ENCODE peak calls at places on chromosomes 5 and 9, in six cellular contexts. One of them, this sample, is unnamed.
A peak's percentile ranks its signal among the peaks of the same experiment; 100 is the strongest.

GRCh38 chr5:15796096-15796495 is 296.1 kb downstream of the FBXL7 start:
- DNase-seq in right cardiac atrium: no peak
- DNase-seq in SJCRH30: no peak
- DNase-seq in CD8-positive, alpha-beta memory T cell: no peak
- DNase-seq in naive thymus-derived CD4-positive, alpha-beta T cell: no peak
- DNase-seq in A549: no peak
- DNase-seq in this sample: no peak

GRCh38 chr5:60844429-60844890 is 391 bp upstream of the ELOVL7 start:
- DNase-seq in right cardiac atrium: no peak
- DNase-seq in SJCRH30: peak; percentile 39
- DNase-seq in CD8-positive, alpha-beta memory T cell: no peak
- DNase-seq in naive thymus-derived CD4-positive, alpha-beta T cell: no peak
- DNase-seq in A549: peak; percentile 56
- DNase-seq in this sample: no peak

GRCh38 chr5:161966544-161966943 is 101.0 kb upstream of the GABRG2 start:
- DNase-seq in right cardiac atrium: no peak
- DNase-seq in SJCRH30: peak; percentile 18
- DNase-seq in CD8-positive, alpha-beta memory T cell: no peak
- DNase-seq in naive thymus-derived CD4-positive, alpha-beta T cell: no peak
- DNase-seq in A549: no peak
- DNase-seq in this sample: no peak

GRCh38 chr9:23701291-23701690 is 124.7 kb downstream of the ELAVL2 start:
- DNase-seq in right cardiac atrium: no peak
- DNase-seq in SJCRH30: no peak
- DNase-seq in CD8-positive, alpha-beta memory T cell: no peak
- DNase-seq in naive thymus-derived CD4-positive, alpha-beta T cell: no peak
- DNase-seq in A549: no peak
- DNase-seq in this sample: no peak

GRCh38 chr9:71001780-71002386 is 119.5 kb downstream of the TRPM3 start:
- DNase-seq in right cardiac atrium: no peak
- DNase-seq in SJCRH30: peak; percentile 37
- DNase-seq in CD8-positive, alpha-beta memory T cell: peak; percentile 0
- DNase-seq in naive thymus-derived CD4-positive, alpha-beta T cell: no peak
- DNase-seq in A549: no peak
- DNase-seq in this sample: no peak

GRCh38 chr5:175657593-175658271 is at the start of gene HRH2:
- DNase-seq in right cardiac atrium: peak; percentile 79
- DNase-seq in SJCRH30: no peak
- DNase-seq in CD8-positive, alpha-beta memory T cell: peak; percentile 46
- DNase-seq in naive thymus-derived CD4-positive, alpha-beta T cell: peak; percentile 52
- DNase-seq in A549: peak; percentile 60
- DNase-seq in this sample: peak; percentile 26

GRCh38 chr5:36398137-36398536 is 96.4 kb upstream of the RANBP3L start:
- DNase-seq in right cardiac atrium: no peak
- DNase-seq in SJCRH30: peak; percentile 59
- DNase-seq in CD8-positive, alpha-beta memory T cell: no peak
- DNase-seq in naive thymus-derived CD4-positive, alpha-beta T cell: no peak
- DNase-seq in A549: no peak
- DNase-seq in this sample: no peak

GRCh38 chr5:96588551-96588950 is 73.6 kb upstream of the CAST start:
- DNase-seq in right cardiac atrium: no peak
- DNase-seq in SJCRH30: no peak
- DNase-seq in CD8-positive, alpha-beta memory T cell: no peak
- DNase-seq in naive thymus-derived CD4-positive, alpha-beta T cell: no peak
- DNase-seq in A549: no peak
- DNase-seq in this sample: no peak

GRCh38 chr9:806285-807156 is 35.0 kb upstream of the DMRT1 start:
- DNase-seq in right cardiac atrium: no peak
- DNase-seq in SJCRH30: peak; percentile 60
- DNase-seq in CD8-positive, alpha-beta memory T cell: no peak
- DNase-seq in naive thymus-derived CD4-positive, alpha-beta T cell: no peak
- DNase-seq in A549: peak; percentile 48
- DNase-seq in this sample: no peak

GRCh38 chr9:137070201-137070905 is at the start of gene SAPCD2:
- DNase-seq in right cardiac atrium: peak; percentile 96
- DNase-seq in SJCRH30: peak; percentile 97
- DNase-seq in CD8-positive, alpha-beta memory T cell: peak; percentile 87
- DNase-seq in naive thymus-derived CD4-positive, alpha-beta T cell: peak; percentile 88
- DNase-seq in A549: peak; percentile 86
- DNase-seq in this sample: peak; percentile 80

GRCh38 chr5:121445511-121445910 is 406.2 kb upstream of the FTMT start:
- DNase-seq in right cardiac atrium: no peak
- DNase-seq in SJCRH30: no peak
- DNase-seq in CD8-positive, alpha-beta memory T cell: no peak
- DNase-seq in naive thymus-derived CD4-positive, alpha-beta T cell: no peak
- DNase-seq in A549: no peak
- DNase-seq in this sample: no peak

GRCh38 chr9:126482361-126483044 is 131.2 kb upstream of the LMX1B start:
- DNase-seq in right cardiac atrium: peak; percentile 92
- DNase-seq in SJCRH30: no peak
- DNase-seq in CD8-positive, alpha-beta memory T cell: no peak
- DNase-seq in naive thymus-derived CD4-positive, alpha-beta T cell: no peak
- DNase-seq in A549: no peak
- DNase-seq in this sample: no peak

GRCh38 chr5:146993876-146994530 is 115.4 kb upstream of the PPP2R2B start:
- DNase-seq in right cardiac atrium: no peak
- DNase-seq in SJCRH30: no peak
- DNase-seq in CD8-positive, alpha-beta memory T cell: no peak
- DNase-seq in naive thymus-derived CD4-positive, alpha-beta T cell: no peak
- DNase-seq in A549: no peak
- DNase-seq in this sample: no peak

GRCh38 chr9:128421474-128422010 is 885 bp downstream of the CERCAM start:
- DNase-seq in right cardiac atrium: peak; percentile 81
- DNase-seq in SJCRH30: peak; percentile 54
- DNase-seq in CD8-positive, alpha-beta memory T cell: no peak
- DNase-seq in naive thymus-derived CD4-positive, alpha-beta T cell: no peak
- DNase-seq in A549: no peak
- DNase-seq in this sample: no peak

GRCh38 chr9:135000647-135001245 is 83.0 kb upstream of the FCN1 start:
- DNase-seq in right cardiac atrium: no peak
- DNase-seq in SJCRH30: no peak
- DNase-seq in CD8-positive, alpha-beta memory T cell: no peak
- DNase-seq in naive thymus-derived CD4-positive, alpha-beta T cell: no peak
- DNase-seq in A549: no peak
- DNase-seq in this sample: no peak
- H3K9me3 ChIP-seq in right cardiac atrium: peaks cover 7% of the 10 kb centered on the region
- H3K9me3 ChIP-seq in SJCRH30: peaks cover 6% of the 10 kb centered on the region
- H3K9me3 ChIP-seq in CD8-positive, alpha-beta memory T cell: no peaks in the 10 kb centered on the region
- H3K9me3 ChIP-seq in naive thymus-derived CD4-positive, alpha-beta T cell: no peaks in the 10 kb centered on the region
- H3K9me3 ChIP-seq in A549: peaks cover 52% of the 10 kb centered on the region
- H3K9me3 ChIP-seq in this sample: no peaks in the 10 kb centered on the region

GRCh38 chr9:17398351-17398750 is 180.5 kb upstream of the SH3GL2 start:
- DNase-seq in right cardiac atrium: no peak
- DNase-seq in SJCRH30: no peak
- DNase-seq in CD8-positive, alpha-beta memory T cell: no peak
- DNase-seq in naive thymus-derived CD4-positive, alpha-beta T cell: no peak
- DNase-seq in A549: no peak
- DNase-seq in this sample: no peak

GRCh38 chr9:17402309-17402708 is 176.6 kb upstream of the SH3GL2 start:
- DNase-seq in right cardiac atrium: no peak
- DNase-seq in SJCRH30: peak; percentile 46
- DNase-seq in CD8-positive, alpha-beta memory T cell: no peak
- DNase-seq in naive thymus-derived CD4-positive, alpha-beta T cell: no peak
- DNase-seq in A549: no peak
- DNase-seq in this sample: no peak

GRCh38 chr9:17401858-17402257 is 177.0 kb upstream of the SH3GL2 start:
- DNase-seq in right cardiac atrium: no peak
- DNase-seq in SJCRH30: peak; percentile 8
- DNase-seq in CD8-positive, alpha-beta memory T cell: no peak
- DNase-seq in naive thymus-derived CD4-positive, alpha-beta T cell: no peak
- DNase-seq in A549: no peak
- DNase-seq in this sample: no peak

GRCh38 chr9:17403539-17403938 is 175.3 kb upstream of the SH3GL2 start:
- DNase-seq in right cardiac atrium: no peak
- DNase-seq in SJCRH30: no peak
- DNase-seq in CD8-positive, alpha-beta memory T cell: no peak
- DNase-seq in naive thymus-derived CD4-positive, alpha-beta T cell: no peak
- DNase-seq in A549: no peak
- DNase-seq in this sample: no peak
- H3K9me3 ChIP-seq in right cardiac atrium: no peaks in the 10 kb centered on the region
- H3K9me3 ChIP-seq in SJCRH30: no peaks in the 10 kb centered on the region
- H3K9me3 ChIP-seq in CD8-positive, alpha-beta memory T cell: no peaks in the 10 kb centered on the region
- H3K9me3 ChIP-seq in naive thymus-derived CD4-positive, alpha-beta T cell: no peaks in the 10 kb centered on the region
- H3K9me3 ChIP-seq in A549: no peaks in the 10 kb centered on the region
- H3K9me3 ChIP-seq in this sample: no peaks in the 10 kb centered on the region

DNA sequence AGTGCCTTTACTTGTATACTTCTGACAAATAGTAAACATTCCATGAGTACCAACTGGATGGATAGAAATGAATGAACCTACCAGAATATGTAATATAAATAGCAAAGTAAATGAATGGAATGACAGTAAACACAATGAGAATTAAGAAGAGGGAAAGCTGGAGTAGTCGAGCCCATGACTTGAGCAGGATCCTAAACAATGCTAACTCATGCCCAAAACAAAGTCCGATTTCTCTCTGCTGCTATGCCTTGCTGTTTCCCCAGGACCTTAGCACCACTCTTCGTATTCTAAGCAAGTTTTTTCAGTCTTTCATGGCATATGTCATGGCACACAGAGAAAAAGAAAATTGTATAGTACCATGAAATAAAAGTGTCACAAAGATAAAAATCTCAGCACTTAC is 1.8 kb downstream of the XPA start:
- DNase-seq in right cardiac atrium: no peak
- DNase-seq in SJCRH30: no peak
- DNase-seq in CD8-positive, alpha-beta memory T cell: no peak
- DNase-seq in naive thymus-derived CD4-positive, alpha-beta T cell: no peak
- DNase-seq in A549: no peak
- DNase-seq in this sample: no peak
- H3K9me3 ChIP-seq in right cardiac atrium: no peaks in the 10 kb centered on the region
- H3K9me3 ChIP-seq in SJCRH30: no peaks in the 10 kb centered on the region
- H3K9me3 ChIP-seq in CD8-positive, alpha-beta memory T cell: no peaks in the 10 kb centered on the region
- H3K9me3 ChIP-seq in naive thymus-derived CD4-positive, alpha-beta T cell: no peaks in the 10 kb centered on the region
- H3K9me3 ChIP-seq in A549: no peaks in the 10 kb centered on the region
- H3K9me3 ChIP-seq in this sample: no peaks in the 10 kb centered on the region

DNA sequence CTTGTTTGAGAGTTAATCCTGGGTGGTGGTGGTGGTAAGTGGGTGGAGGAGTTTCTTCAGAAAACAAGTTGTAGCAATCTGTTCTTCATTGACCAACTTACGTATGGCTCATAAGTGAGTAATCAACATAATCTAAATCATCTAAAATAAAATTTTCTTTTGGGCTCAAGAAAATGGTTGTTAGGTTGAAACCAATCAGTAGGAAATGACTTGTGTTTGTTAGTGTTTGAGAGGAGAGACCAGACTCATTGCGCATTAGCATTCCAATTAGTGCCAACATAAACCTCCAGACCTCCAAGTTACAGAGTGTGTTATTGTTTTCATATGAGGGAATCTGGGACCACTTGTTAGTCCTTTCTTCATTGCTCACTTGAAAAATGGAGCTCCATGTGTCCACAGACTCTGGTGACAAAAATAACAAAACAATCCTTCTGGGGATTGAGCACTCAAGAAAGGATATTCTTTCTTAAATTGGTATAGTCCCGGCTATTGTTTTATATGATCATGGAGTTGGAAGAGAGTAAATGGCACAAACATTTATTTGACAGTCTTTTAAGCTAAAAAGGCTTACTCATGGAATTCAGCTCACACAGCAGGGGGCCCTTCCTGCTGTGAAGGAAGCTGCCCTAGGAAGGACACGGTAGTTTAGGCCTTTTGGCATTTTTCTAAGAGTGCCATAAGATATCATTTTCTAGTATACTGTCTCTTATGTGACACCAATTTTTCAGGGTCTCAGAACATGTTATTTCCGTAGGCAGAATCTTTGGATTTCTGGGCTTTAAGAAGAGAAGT is 441.1 kb downstream of the EBF1 start:
- DNase-seq in right cardiac atrium: no peak
- DNase-seq in SJCRH30: peak; percentile 69
- DNase-seq in CD8-positive, alpha-beta memory T cell: no peak
- DNase-seq in naive thymus-derived CD4-positive, alpha-beta T cell: no peak
- DNase-seq in A549: no peak
- DNase-seq in this sample: no peak
- H3K9me3 ChIP-seq in right cardiac atrium: no peaks in the 10 kb centered on the region
- H3K9me3 ChIP-seq in SJCRH30: peaks cover 16% of the 10 kb centered on the region
- H3K9me3 ChIP-seq in CD8-positive, alpha-beta memory T cell: no peaks in the 10 kb centered on the region
- H3K9me3 ChIP-seq in naive thymus-derived CD4-positive, alpha-beta T cell: no peaks in the 10 kb centered on the region
- H3K9me3 ChIP-seq in A549: no peaks in the 10 kb centered on the region
- H3K9me3 ChIP-seq in this sample: no peaks in the 10 kb centered on the region

GRCh38 chr9:99590879-99591278 is 230.8 kb upstream of the NR4A3 start:
- DNase-seq in right cardiac atrium: no peak
- DNase-seq in SJCRH30: no peak
- DNase-seq in CD8-positive, alpha-beta memory T cell: no peak
- DNase-seq in naive thymus-derived CD4-positive, alpha-beta T cell: no peak
- DNase-seq in A549: no peak
- DNase-seq in this sample: no peak

GRCh38 chr9:99591770-99592169 is 229.9 kb upstream of the NR4A3 start:
- DNase-seq in right cardiac atrium: no peak
- DNase-seq in SJCRH30: no peak
- DNase-seq in CD8-positive, alpha-beta memory T cell: no peak
- DNase-seq in naive thymus-derived CD4-positive, alpha-beta T cell: no peak
- DNase-seq in A549: no peak
- DNase-seq in this sample: no peak

GRCh38 chr9:99593621-99594020 is 228.1 kb upstream of the NR4A3 start:
- DNase-seq in right cardiac atrium: no peak
- DNase-seq in SJCRH30: peak; percentile 15
- DNase-seq in CD8-positive, alpha-beta memory T cell: no peak
- DNase-seq in naive thymus-derived CD4-positive, alpha-beta T cell: no peak
- DNase-seq in A549: no peak
- DNase-seq in this sample: no peak

GRCh38 chr9:99594056-99594780 is 227.5 kb upstream of the NR4A3 start:
- DNase-seq in right cardiac atrium: no peak
- DNase-seq in SJCRH30: peak; percentile 65
- DNase-seq in CD8-positive, alpha-beta memory T cell: no peak
- DNase-seq in naive thymus-derived CD4-positive, alpha-beta T cell: no peak
- DNase-seq in A549: no peak
- DNase-seq in this sample: no peak

DNA sequence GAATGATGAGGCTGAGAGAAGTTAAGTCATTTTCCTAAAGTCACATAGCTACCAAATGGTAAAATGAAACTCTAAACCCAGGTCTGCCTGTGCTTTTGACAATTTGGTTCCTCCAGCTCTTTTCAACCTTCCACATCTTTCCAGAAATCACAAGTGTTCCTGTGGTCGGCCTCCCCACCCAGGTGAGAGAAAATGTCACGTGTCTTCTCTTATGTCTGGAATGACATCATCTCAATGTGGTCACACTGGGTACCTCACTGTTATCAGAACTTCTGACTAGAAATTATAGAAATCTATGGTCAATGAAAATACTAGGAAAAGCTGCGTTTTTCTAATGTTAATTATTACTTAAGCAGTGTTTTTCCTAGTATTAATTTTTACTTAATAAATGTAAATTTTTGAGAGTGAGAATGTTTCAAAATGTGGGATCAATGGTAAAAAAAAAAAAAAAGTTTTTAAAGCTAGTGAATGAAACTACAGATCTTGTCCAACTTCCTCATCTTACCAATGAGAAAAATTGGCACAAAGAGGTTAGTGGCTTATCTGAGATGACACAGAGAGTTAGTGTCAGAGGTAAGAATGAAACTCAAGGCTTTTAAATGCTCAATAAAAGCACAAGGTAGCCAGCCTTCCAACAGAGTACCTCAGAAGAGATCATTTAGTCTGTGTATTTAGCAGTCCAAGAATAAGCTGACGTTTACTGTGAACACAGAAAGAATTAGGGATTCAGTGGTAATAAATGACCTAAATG is 228.7 kb upstream of the NR4A3 start:
- DNase-seq in right cardiac atrium: no peak
- DNase-seq in SJCRH30: no peak
- DNase-seq in CD8-positive, alpha-beta memory T cell: no peak
- DNase-seq in naive thymus-derived CD4-positive, alpha-beta T cell: no peak
- DNase-seq in A549: no peak
- DNase-seq in this sample: no peak
- H3K9me3 ChIP-seq in right cardiac atrium: no peaks in the 10 kb centered on the region
- H3K9me3 ChIP-seq in SJCRH30: no peaks in the 10 kb centered on the region
- H3K9me3 ChIP-seq in CD8-positive, alpha-beta memory T cell: no peaks in the 10 kb centered on the region
- H3K9me3 ChIP-seq in naive thymus-derived CD4-positive, alpha-beta T cell: no peaks in the 10 kb centered on the region
- H3K9me3 ChIP-seq in A549: no peaks in the 10 kb centered on the region
- H3K9me3 ChIP-seq in this sample: no peaks in the 10 kb centered on the region

This sample was measured in T-helper 17 cell.